ENCODE peak calls at places on chromosomes 11 and 22, in eight cellular contexts. J is SK-N-SH, Y is vagina, A is sigmoid colon, O is stomach, S is transverse colon, Q is breast epithelium, K is upper lobe of left lung. X is an unnamed sample.

GRCh38 chr22:50544746-50545253 is 899 bp upstream of the KLHDC7B start:
- DNase-seq in Q (peak; percentile 73), Y (no peak), S (peak; percentile 45), O (peak; percentile 66), J (no peak), A (no peak), K (peak; percentile 89), X (no peak)

GRCh38 chr11:94880216-94880615 is 93.1 kb downstream of the CWC15 start:
- DNase-seq in Q (no peak), K (no peak), Y (no peak), A (no peak), O (no peak), S (no peak), J (no peak), X (no peak)

GRCh38 chr11:27395556-27396258 is 32.7 kb upstream of the CCDC34 start:
- DNase-seq in S (peak; percentile 64), O (peak; percentile 40), J (no peak), K (peak; percentile 22), Y (no peak), Q (no peak), A (no peak), X (no peak)

GRCh38 chr11:34468209-34468841 is 29.6 kb downstream of the CAT start:
- DNase-seq in S (peak; percentile 13), A (no peak), Q (no peak), K (peak; percentile 31), O (peak; percentile 33), J (peak; percentile 18), Y (no peak), X (no peak)

GRCh38 chr22:49754674-49755590 is 72.7 kb downstream of the BRD1 start:
- DNase-seq in J (peak; percentile 41), A (peak; percentile 44), O (peak; percentile 22), K (peak; percentile 16), S (no peak), Y (peak; percentile 67), Q (no peak), X (no peak)

GRCh38 chr11:17273668-17274321 is 2.7 kb upstream of the NUCB2 start:
- DNase-seq in J (no peak), Y (no peak), S (no peak), K (no peak), A (no peak), O (no peak), Q (no peak), X (no peak)

GRCh38 chr11:64729851-64730382 is 6.9 kb upstream of the NRXN2 start:
- DNase-seq in Y (no peak), O (peak; percentile 55), J (peak; percentile 87), A (peak; percentile 63), S (peak; percentile 44), K (no peak), Q (no peak), X (no peak)

GRCh38 chr11:35794850-35795249 is 132.3 kb downstream of the TRIM44 start:
- DNase-seq in A (no peak), Q (no peak), O (no peak), Y (no peak), S (no peak), J (no peak), K (no peak), X (no peak)

GRCh38 chr22:39090426-39091064 is 6.5 kb upstream of the APOBEC3H start:
- DNase-seq in J (no peak), S (peak; percentile 60), Y (no peak), Q (peak; percentile 32), K (peak; percentile 56), A (no peak), O (peak; percentile 53), X (no peak)

GRCh38 chr11:77093987-77094840 is 8.4 kb upstream of the OMP start:
- DNase-seq in Q (no peak), J (no peak), Y (no peak), O (no peak), S (no peak), A (peak; percentile 47), K (no peak), X (no peak)

GRCh38 chr22:28015676-28016601 is 96.9 kb upstream of the PITPNB start:
- DNase-seq in O (no peak), Y (no peak), Q (no peak), A (peak; percentile 58), K (peak; percentile 15), J (peak; percentile 92), S (peak; percentile 6), X (no peak)
- TF ChIP-seq POLR2AphosphoS5 in O (no peak), Y (no peak), Q (no peak), A (no peak), K (no peak), J (peak; percentile 70), S (no peak), X (no peak)

GRCh38 chr11:75600356-75600755 is 38.3 kb downstream of the SERPINH1 start:
- DNase-seq in Q (no peak), K (no peak), A (no peak), Y (no peak), J (no peak), O (no peak), S (no peak), X (no peak)

GRCh38 chr11:75602916-75603315 is 40.9 kb downstream of the SERPINH1 start:
- DNase-seq in S (no peak), A (no peak), K (no peak), O (no peak), J (no peak), Q (no peak), Y (no peak), X (no peak)

GRCh38 chr11:75603791-75604736 is 42.0 kb downstream of the SERPINH1 start:
- DNase-seq in O (no peak), Q (no peak), S (no peak), Y (no peak), J (no peak), K (no peak), A (no peak), X (peak; percentile 22)

GRCh38 chr11:75611823-75612222 is 49.8 kb downstream of the SERPINH1 start:
- DNase-seq in Q (no peak), O (no peak), J (no peak), Y (no peak), A (no peak), S (no peak), K (no peak), X (no peak)

DNA sequence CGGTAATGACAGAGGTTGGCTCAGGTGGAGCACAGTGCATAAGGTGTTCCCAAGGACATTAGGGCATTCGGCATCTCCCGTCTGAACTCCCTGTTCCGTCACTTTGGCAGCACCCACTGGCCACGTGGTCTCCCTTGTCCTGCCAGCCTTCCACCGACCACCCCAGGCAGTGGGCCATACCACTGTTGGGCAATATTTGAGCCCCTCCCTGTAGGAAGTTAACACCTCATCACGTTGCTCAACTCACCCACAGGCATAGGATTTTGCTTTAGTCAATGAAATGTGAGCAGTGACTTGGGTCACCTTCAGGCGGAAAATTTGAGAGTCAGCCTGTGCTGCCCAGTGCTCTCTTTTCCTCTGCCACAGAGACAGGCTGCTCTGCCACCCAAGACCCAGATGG is 44.0 kb downstream of the SERPINH1 start:
- DNase-seq in Q (no peak), K (no peak), J (no peak), A (no peak), Y (no peak), S (no peak), O (no peak), X (no peak)
- H3K36me3 ChIP-seq in Q (no peaks in the 10 kb centered on the region), K (no peaks in the 10 kb centered on the region), J (peaks cover 3% of the 10 kb centered on the region), A (peaks cover 20% of the 10 kb centered on the region), Y (no peaks in the 10 kb centered on the region), S (no peaks in the 10 kb centered on the region), O (no peaks in the 10 kb centered on the region), X (no peaks in the 10 kb centered on the region)

DNA sequence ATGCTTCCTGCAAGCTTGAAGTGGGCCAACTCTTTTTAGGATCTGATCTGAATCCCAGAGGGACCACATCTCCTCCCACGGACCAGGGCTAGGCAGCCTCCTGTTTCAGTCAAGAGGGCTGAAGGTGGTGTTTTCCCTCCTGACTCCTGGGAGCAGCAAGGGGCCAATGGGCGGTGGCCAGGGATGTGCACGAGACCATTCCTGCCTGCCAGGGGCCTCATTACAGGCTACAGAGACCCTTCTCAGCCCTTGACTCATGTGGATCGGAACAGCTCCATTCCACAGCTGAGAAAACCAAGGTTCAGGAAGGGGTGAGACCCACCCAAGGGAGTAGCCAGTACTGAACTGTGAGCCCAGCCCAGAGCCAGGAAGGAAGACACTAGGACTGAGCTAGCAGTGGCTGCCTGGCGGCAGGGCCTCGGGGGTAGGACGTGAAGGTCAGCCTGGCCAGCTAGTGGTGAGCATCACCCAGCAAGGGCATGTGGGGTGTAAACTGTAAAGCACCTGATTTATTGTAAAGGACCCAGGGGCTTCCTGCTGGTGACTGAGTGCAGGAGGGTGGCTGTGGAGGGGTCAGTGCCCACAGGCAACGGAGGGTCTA is 3.4 kb upstream of the P2RY6 start:
- DNase-seq in O (peak; percentile 17), K (no peak), A (peak; percentile 54), J (no peak), Q (no peak), Y (no peak), S (no peak), X (no peak)
- TF ChIP-seq POLR2AphosphoS5 in O (no peak), K (no peak), A (no peak), J (no peak), Q (no peak), Y (no peak), S (no peak), X (no peak)

GRCh38 chr11:57498540-57498939 is 17.0 kb downstream of the SLC43A1 start:
- DNase-seq in Y (no peak), S (no peak), A (no peak), K (no peak), J (no peak), O (no peak), Q (no peak), X (no peak)
- H3K36me3 ChIP-seq in Y (no peaks in the 10 kb centered on the region), S (no peaks in the 10 kb centered on the region), A (peaks cover 38% of the 10 kb centered on the region), K (no peaks in the 10 kb centered on the region), J (no peaks in the 10 kb centered on the region), O (peaks cover 30% of the 10 kb centered on the region), Q (no peaks in the 10 kb centered on the region), X (peaks cover 17% of the 10 kb centered on the region)